ENCODE peak calls at places on chromosomes 5 and 9, in six cellular contexts. M, L, P, O, G and X are unnamed samples.

GRCh38 chr9:89421595-89421994 is 76.3 kb downstream of the SEMA4D start:
- DNase-seq in G (no peak), O (no peak), L (no peak), P (no peak), M (no peak), X (no peak)

GRCh38 chr5:43215073-43215631 is 23.1 kb downstream of the NIM1K start:
- DNase-seq in G (no peak), L (no peak), M (no peak), O (no peak), P (no peak), X (no peak)

GRCh38 chr5:167710444-167711025 is 580.9 kb upstream of the WWC1 start:
- DNase-seq in P (no peak), O (no peak), M (no peak), L (no peak), G (no peak), X (no peak)

GRCh38 chr9:71353723-71354122 is 232.3 kb upstream of the TRPM3 start:
- DNase-seq in L (no peak), G (no peak), M (no peak), P (no peak), O (no peak), X (no peak)

GRCh38 chr5:73558950-73559349 is 6.5 kb downstream of the ANKRA2 start:
- DNase-seq in G (no peak), L (no peak), P (no peak), M (no peak), O (no peak), X (no peak)

GRCh38 chr9:27261517-27262211 is 35.3 kb downstream of the EQTN start:
- DNase-seq in O (no peak), P (no peak), M (no peak), G (no peak), L (no peak), X (no peak)

GRCh38 chr5:61321650-61322049 is 10.4 kb upstream of the ZSWIM6 start:
- DNase-seq in O (no peak), G (no peak), M (no peak), L (no peak), P (no peak), X (no peak)

GRCh38 chr5:122076669-122077450 is 1.2 kb downstream of the LOX start:
- DNase-seq in G (peak; percentile 88), O (peak; percentile 86), P (peak; percentile 88), L (peak; percentile 71), M (peak; percentile 75), X (peak; percentile 70)

GRCh38 chr5:165209101-165209727 is 1703.8 kb downstream of the MAT2B start:
- DNase-seq in O (no peak), M (no peak), G (no peak), P (no peak), L (no peak), X (no peak)

GRCh38 chr9:104882574-104882973 is 45.4 kb downstream of the ABCA1 start:
- DNase-seq in G (no peak), O (no peak), M (no peak), L (no peak), P (no peak), X (no peak)

GRCh38 chr5:135565691-135566421 is 12.9 kb downstream of the CXCL14 start:
- DNase-seq in P (peak; percentile 85), M (peak; percentile 82), O (peak; percentile 52), L (peak; percentile 76), G (peak; percentile 87), X (peak; percentile 75)

GRCh38 chr5:71653119-71653518 is 66.0 kb upstream of the CARTPT start:
- DNase-seq in O (no peak), G (no peak), L (no peak), P (no peak), M (no peak), X (no peak)

GRCh38 chr5:170111088-170111796 is 5.5 kb downstream of the FOXI1 start:
- DNase-seq in P (peak; percentile 24), G (no peak), M (no peak), L (no peak), O (no peak), X (no peak)

GRCh38 chr9:76298497-76299144 is 95.6 kb downstream of the RFK start:
- DNase-seq in P (no peak), G (no peak), O (no peak), L (no peak), M (no peak), X (no peak)

GRCh38 chr9:114448706-114449105 is 56.6 kb downstream of the WHRN start:
- DNase-seq in G (no peak), M (no peak), O (no peak), L (no peak), P (no peak), X (no peak)

GRCh38 chr9:131490514-131490913 is 12.2 kb upstream of the POMT1 start:
- DNase-seq in P (no peak), O (no peak), L (no peak), G (no peak), M (no peak), X (no peak)

DNA sequence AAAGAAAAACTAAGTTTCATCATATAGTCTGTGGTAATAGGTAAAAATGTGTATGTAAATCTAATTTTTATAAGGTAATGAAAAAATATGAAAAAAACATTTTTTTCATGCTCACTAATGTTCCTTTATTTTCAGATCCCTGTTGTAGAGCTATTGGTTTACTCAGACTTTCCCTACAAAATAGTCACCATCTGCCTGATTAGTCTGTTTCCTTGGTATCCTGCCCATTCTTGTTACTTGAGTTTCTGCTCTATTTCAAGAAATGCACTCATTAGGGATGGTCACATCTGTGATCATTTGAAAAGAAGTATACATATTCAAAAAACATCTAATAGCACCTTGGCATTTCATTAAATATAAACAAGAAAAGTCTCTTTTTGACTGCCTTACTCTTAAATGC is 21.6 kb upstream of the RASA1 start:
- DNase-seq in M (no peak), L (no peak), G (no peak), O (no peak), P (no peak), X (no peak)
- H3K9me3 ChIP-seq in M (no peaks in the 10 kb centered on the region), L (no peaks in the 10 kb centered on the region), G (no peaks in the 10 kb centered on the region), O (no peaks in the 10 kb centered on the region), P (no peaks in the 10 kb centered on the region), X (no peaks in the 10 kb centered on the region)

GRCh38 chr9:127452481-127453092 is 1.3 kb downstream of the LRSAM1 start:
- DNase-seq in P (no peak), G (peak; percentile 78), O (no peak), L (peak; percentile 59), M (peak; percentile 91), X (peak; percentile 66)

GRCh38 chr9:127450170-127450830 is 906 bp downstream of the RPL12 start:
- DNase-seq in L (peak; percentile 53), G (no peak), O (no peak), P (no peak), M (peak; percentile 29), X (no peak)

GRCh38 chr9:127449332-127449966 is 1.8 kb downstream of the RPL12 start:
- DNase-seq in P (no peak), O (no peak), G (no peak), L (no peak), M (no peak), X (no peak)

GRCh38 chr9:127451681-127452480 is 571 bp downstream of the LRSAM1 start:
- DNase-seq in O (peak; percentile 72), G (peak; percentile 79), L (no peak), P (peak; percentile 68), M (peak; percentile 44), X (peak; percentile 46)

DNA sequence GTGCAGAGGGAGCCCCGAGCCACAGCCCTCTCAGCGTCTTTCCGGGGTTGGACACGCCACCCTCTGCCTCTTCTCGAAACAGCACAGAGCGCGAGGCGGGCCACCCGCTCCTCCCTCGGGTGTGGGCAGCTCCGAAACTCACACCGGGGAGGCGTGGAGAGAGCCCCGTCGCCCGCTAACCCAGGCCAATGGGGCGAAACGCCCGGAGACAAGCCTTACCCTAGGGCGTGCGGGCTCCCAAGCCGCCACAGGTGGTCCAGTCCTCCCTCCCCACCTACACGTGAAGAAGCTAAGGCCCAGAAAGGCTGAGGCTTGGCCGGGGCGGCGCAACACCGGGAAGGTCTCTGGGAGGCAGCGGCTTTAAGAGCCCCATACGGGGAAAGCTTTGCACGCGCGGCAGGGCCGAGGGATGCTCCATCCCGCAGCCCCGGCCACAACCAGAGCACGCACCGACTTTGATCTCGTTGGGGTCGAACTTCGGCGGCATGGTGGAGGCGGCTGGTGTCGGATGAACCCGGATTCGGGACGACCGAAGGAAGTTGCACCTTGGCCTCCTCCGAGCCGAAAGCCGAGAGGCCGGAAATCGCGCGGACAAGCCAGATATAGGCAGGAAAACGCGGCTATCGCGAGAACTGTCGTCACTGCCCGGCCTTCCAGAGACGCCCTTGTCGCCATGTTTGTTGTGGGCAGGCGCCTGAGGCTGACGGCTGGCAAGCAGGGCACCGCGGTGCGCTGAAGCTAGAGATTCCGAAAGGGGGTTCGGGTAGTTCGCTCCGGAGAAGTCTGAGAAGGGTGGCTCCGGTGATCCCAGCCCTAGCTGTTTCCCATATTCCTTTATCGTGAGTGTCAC is at the start of the genes LRSAM1 and RPL12:
- DNase-seq in G (peak; percentile 97), O (peak; percentile 99), L (peak; percentile 98), M (peak; percentile 98), P (peak; percentile 95), X (peak; percentile 98)
- TF ChIP-seq CTCF in G (no peak), O (no peak), L (no peak), M (no peak), P (no peak), X (peak; percentile 21)

GRCh38 chr9:137731216-137731946 is 112.6 kb downstream of the EHMT1 start:
- DNase-seq in O (peak; percentile 21), M (no peak), P (no peak), L (no peak), G (peak; percentile 31), X (no peak)
- H3K9me3 ChIP-seq in O (no peaks in the 10 kb centered on the region), M (no peaks in the 10 kb centered on the region), P (no peaks in the 10 kb centered on the region), L (no peaks in the 10 kb centered on the region), G (peaks cover 5% of the 10 kb centered on the region), X (no peaks in the 10 kb centered on the region)

GRCh38 chr5:127292030-127292735 is 1.6 kb downstream of the MEGF10 start:
- DNase-seq in M (no peak), L (no peak), O (no peak), P (no peak), G (no peak), X (no peak)

GRCh38 chr5:127290946-127291763 is 559 bp downstream of the MEGF10 start:
- DNase-seq in L (no peak), M (no peak), P (no peak), O (no peak), G (no peak), X (no peak)

GRCh38 chr5:127288676-127289075 is 1.9 kb upstream of the MEGF10 start:
- DNase-seq in O (no peak), P (no peak), M (no peak), G (no peak), L (no peak), X (no peak)

GRCh38 chr5:127293373-127293772 is 2.8 kb downstream of the MEGF10 start:
- DNase-seq in G (no peak), O (no peak), L (no peak), P (no peak), M (no peak), X (no peak)

DNA sequence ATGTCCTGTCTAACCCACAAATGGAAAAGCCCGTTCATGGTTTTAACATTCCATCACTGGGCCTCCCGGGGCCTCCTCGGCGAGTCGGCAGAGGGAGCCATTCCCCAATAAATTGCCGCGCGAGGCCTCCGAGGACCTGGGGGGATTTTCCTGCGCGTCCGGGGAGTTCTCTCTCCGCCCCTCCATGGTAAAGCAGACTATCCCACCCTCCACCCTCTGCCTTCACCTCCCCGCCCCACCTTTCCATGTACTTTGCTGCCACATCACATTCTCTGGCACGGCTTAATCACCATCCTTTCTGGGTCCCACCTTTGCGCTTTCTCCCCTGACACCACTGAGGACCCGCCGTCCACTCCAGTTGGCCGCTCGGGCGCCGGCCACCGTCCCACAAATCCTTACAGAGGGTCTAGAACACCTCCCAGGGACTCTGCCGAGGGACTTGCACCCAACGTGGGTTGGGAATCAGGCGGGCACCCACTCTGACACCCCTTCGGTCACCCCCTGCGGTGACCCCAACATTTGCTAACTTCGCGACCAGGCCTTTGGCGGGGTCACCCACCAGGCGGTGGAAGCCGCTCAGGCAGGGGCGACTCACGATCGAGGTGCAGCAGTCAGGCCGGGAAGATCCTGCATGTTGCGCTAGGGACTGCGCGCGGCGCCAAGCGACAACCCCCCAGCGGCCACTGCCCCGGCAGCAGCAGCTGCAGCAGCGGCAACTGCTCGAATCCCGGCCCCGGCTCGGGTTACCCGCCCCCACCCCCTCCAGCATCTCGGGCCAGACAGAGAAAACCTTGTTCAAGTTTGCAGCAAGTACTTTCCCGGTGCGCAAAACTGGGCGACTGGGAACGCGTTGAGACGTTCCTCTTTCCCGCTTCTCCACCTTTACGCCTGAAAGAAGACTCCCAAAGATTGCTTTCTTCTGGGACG is at the start of gene MEGF10:
- DNase-seq in M (no peak), G (no peak), L (peak; percentile 51), O (peak; percentile 42), P (peak; percentile 85), X (peak; percentile 35)
- TF ChIP-seq CTCF in M (peak; percentile 27), G (peak; percentile 11), L (peak; percentile 62), O (peak; percentile 7), P (peak; percentile 83), X (peak; percentile 64)